ENCODE peak calls at places on chromosomes 3 and 15, in seven cellular contexts. One of them, this sample, is unnamed.

GRCh38 chr3:195809291-195809785 is 2.4 kb downstream of the MUC4 start:
- DNase-seq in IMR-90: no peak
- DNase-seq in H1: no peak
- DNase-seq in trophoblast cell: no peak
- DNase-seq in mesenchymal stem cell: no peak
- DNase-seq in mesendoderm: no peak
- DNase-seq in neuronal stem cell: no peak
- DNase-seq in this sample: no peak

GRCh38 chr15:62360286-62360685 is 195.2 kb upstream of the C2CD4B start:
- DNase-seq in mesenchymal stem cell: no peak
- DNase-seq in neuronal stem cell: no peak
- DNase-seq in mesendoderm: no peak
- DNase-seq in trophoblast cell: no peak
- DNase-seq in IMR-90: peak
- DNase-seq in H1: no peak
- DNase-seq in this sample: no peak

GRCh38 chr3:859135-859534 is 233.7 kb upstream of the CNTN6 start:
- DNase-seq in trophoblast cell: no peak
- DNase-seq in neuronal stem cell: no peak
- DNase-seq in mesenchymal stem cell: no peak
- DNase-seq in mesendoderm: no peak
- DNase-seq in H1: no peak
- DNase-seq in IMR-90: no peak
- DNase-seq in this sample: no peak

GRCh38 chr15:23026218-23026617 is 13.2 kb downstream of the TUBGCP5 start:
- DNase-seq in H1: no peak
- DNase-seq in neuronal stem cell: no peak
- DNase-seq in IMR-90: no peak
- DNase-seq in mesenchymal stem cell: no peak
- DNase-seq in trophoblast cell: no peak
- DNase-seq in mesendoderm: no peak
- DNase-seq in this sample: no peak

GRCh38 chr3:178504128-178504527 is 32.1 kb upstream of the KCNMB2 start:
- DNase-seq in H1: no peak
- DNase-seq in trophoblast cell: no peak
- DNase-seq in mesenchymal stem cell: no peak
- DNase-seq in neuronal stem cell: no peak
- DNase-seq in mesendoderm: no peak
- DNase-seq in IMR-90: no peak
- DNase-seq in this sample: no peak

GRCh38 chr3:96760956-96761355 is 53.4 kb upstream of the EPHA6 start:
- DNase-seq in mesenchymal stem cell: no peak
- DNase-seq in IMR-90: no peak
- DNase-seq in neuronal stem cell: no peak
- DNase-seq in trophoblast cell: no peak
- DNase-seq in H1: no peak
- DNase-seq in mesendoderm: no peak
- DNase-seq in this sample: no peak

GRCh38 chr15:98663606-98664005 is 15.3 kb downstream of the IGF1R start:
- DNase-seq in H1: peak
- DNase-seq in trophoblast cell: no peak
- DNase-seq in mesenchymal stem cell: no peak
- DNase-seq in neuronal stem cell: no peak
- DNase-seq in mesendoderm: no peak
- DNase-seq in IMR-90: no peak
- DNase-seq in this sample: no peak

GRCh38 chr3:141000027-141000663 is 51.0 kb upstream of the SPSB4 start:
- DNase-seq in H1: peak
- DNase-seq in mesenchymal stem cell: peak
- DNase-seq in neuronal stem cell: peak
- DNase-seq in trophoblast cell: peak
- DNase-seq in IMR-90: peak
- DNase-seq in mesendoderm: peak
- DNase-seq in this sample: peak

GRCh38 chr3:14352002-14352627 is 50.3 kb upstream of the SLC6A6 start:
- DNase-seq in mesendoderm: peak
- DNase-seq in trophoblast cell: peak
- DNase-seq in H1: peak
- DNase-seq in mesenchymal stem cell: no peak
- DNase-seq in neuronal stem cell: no peak
- DNase-seq in IMR-90: peak
- DNase-seq in this sample: peak

GRCh38 chr3:14274999-14275961 is 96.7 kb downstream of the LSM3 start:
- DNase-seq in neuronal stem cell: no peak
- DNase-seq in IMR-90: no peak
- DNase-seq in trophoblast cell: no peak
- DNase-seq in H1: no peak
- DNase-seq in mesenchymal stem cell: no peak
- DNase-seq in mesendoderm: peak
- DNase-seq in this sample: peak

GRCh38 chr15:73928241-73928579 is 1.9 kb downstream of the LOXL1 start:
- DNase-seq in mesenchymal stem cell: no peak
- DNase-seq in mesendoderm: no peak
- DNase-seq in IMR-90: no peak
- DNase-seq in neuronal stem cell: no peak
- DNase-seq in trophoblast cell: no peak
- DNase-seq in H1: no peak
- DNase-seq in this sample: no peak

GRCh38 chr3:57675530-57675929 is 17.3 kb downstream of the DENND6A start:
- DNase-seq in neuronal stem cell: no peak
- DNase-seq in H1: no peak
- DNase-seq in trophoblast cell: no peak
- DNase-seq in IMR-90: no peak
- DNase-seq in mesendoderm: no peak
- DNase-seq in mesenchymal stem cell: no peak
- DNase-seq in this sample: no peak

GRCh38 chr15:45855210-45855906 is 220.5 kb downstream of the SQOR start:
- DNase-seq in neuronal stem cell: no peak
- DNase-seq in IMR-90: no peak
- DNase-seq in trophoblast cell: no peak
- DNase-seq in H1: no peak
- DNase-seq in mesenchymal stem cell: no peak
- DNase-seq in mesendoderm: peak
- DNase-seq in this sample: no peak

GRCh38 chr15:59243622-59244021 is 37.0 kb downstream of the LDHAL6B start:
- DNase-seq in mesenchymal stem cell: no peak
- DNase-seq in mesendoderm: no peak
- DNase-seq in trophoblast cell: no peak
- DNase-seq in H1: no peak
- DNase-seq in neuronal stem cell: no peak
- DNase-seq in IMR-90: no peak
- DNase-seq in this sample: no peak

GRCh38 chr3:141578197-141578596 is 91.4 kb downstream of the RASA2 start:
- DNase-seq in IMR-90: peak
- DNase-seq in mesenchymal stem cell: peak
- DNase-seq in neuronal stem cell: no peak
- DNase-seq in mesendoderm: no peak
- DNase-seq in H1: no peak
- DNase-seq in trophoblast cell: peak
- DNase-seq in this sample: no peak

GRCh38 chr15:86394866-86395265 is 315.2 kb downstream of the AGBL1 start:
- DNase-seq in H1: no peak
- DNase-seq in mesendoderm: no peak
- DNase-seq in IMR-90: no peak
- DNase-seq in trophoblast cell: no peak
- DNase-seq in mesenchymal stem cell: no peak
- DNase-seq in neuronal stem cell: no peak
- DNase-seq in this sample: no peak

GRCh38 chr3:44120721-44121582 is 120.7 kb upstream of the TOPAZ1 start:
- DNase-seq in IMR-90: no peak
- DNase-seq in neuronal stem cell: no peak
- DNase-seq in mesendoderm: no peak
- DNase-seq in H1: no peak
- DNase-seq in trophoblast cell: no peak
- DNase-seq in mesenchymal stem cell: no peak
- DNase-seq in this sample: peak

GRCh38 chr15:58284293-58284692 is 146.1 kb downstream of the AQP9 start:
- DNase-seq in neuronal stem cell: no peak
- DNase-seq in H1: no peak
- DNase-seq in mesendoderm: no peak
- DNase-seq in trophoblast cell: peak
- DNase-seq in mesenchymal stem cell: no peak
- DNase-seq in IMR-90: no peak
- DNase-seq in this sample: no peak

GRCh38 chr3:197516517-197516889 is 39.3 kb downstream of the BDH1 start:
- DNase-seq in trophoblast cell: peak
- DNase-seq in IMR-90: peak
- DNase-seq in mesenchymal stem cell: peak
- DNase-seq in neuronal stem cell: no peak
- DNase-seq in H1: no peak
- DNase-seq in mesendoderm: peak
- DNase-seq in this sample: no peak

GRCh38 chr15:62059818-62060115 is 480 bp downstream of the VPS13C start:
- DNase-seq in neuronal stem cell: no peak
- DNase-seq in mesenchymal stem cell: peak
- DNase-seq in trophoblast cell: peak
- DNase-seq in IMR-90: peak
- DNase-seq in H1: no peak
- DNase-seq in mesendoderm: no peak
- DNase-seq in this sample: no peak

GRCh38 chr15:48059786-48060185 is 61.0 kb upstream of the SLC24A5 start:
- DNase-seq in mesenchymal stem cell: no peak
- DNase-seq in mesendoderm: no peak
- DNase-seq in trophoblast cell: no peak
- DNase-seq in H1: no peak
- DNase-seq in IMR-90: peak
- DNase-seq in neuronal stem cell: no peak
- DNase-seq in this sample: no peak

GRCh38 chr15:31405200-31405929 is 78.7 kb downstream of the KLF13 start:
- DNase-seq in trophoblast cell: no peak
- DNase-seq in H1: no peak
- DNase-seq in IMR-90: peak
- DNase-seq in mesenchymal stem cell: no peak
- DNase-seq in mesendoderm: no peak
- DNase-seq in neuronal stem cell: no peak
- DNase-seq in this sample: no peak

GRCh38 chr3:161913786-161914389 is 417.3 kb downstream of the OTOL1 start:
- DNase-seq in H1: no peak
- DNase-seq in IMR-90: peak
- DNase-seq in neuronal stem cell: no peak
- DNase-seq in mesenchymal stem cell: peak
- DNase-seq in mesendoderm: no peak
- DNase-seq in trophoblast cell: no peak
- DNase-seq in this sample: no peak

GRCh38 chr3:53137835-53138446 is 7.7 kb upstream of the RFT1 start:
- DNase-seq in mesendoderm: no peak
- DNase-seq in trophoblast cell: no peak
- DNase-seq in mesenchymal stem cell: peak
- DNase-seq in neuronal stem cell: no peak
- DNase-seq in H1: no peak
- DNase-seq in IMR-90: peak
- DNase-seq in this sample: no peak

GRCh38 chr15:29071193-29071906 is 185.6 kb downstream of the APBA2 start:
- DNase-seq in mesenchymal stem cell: no peak
- DNase-seq in mesendoderm: peak
- DNase-seq in IMR-90: no peak
- DNase-seq in neuronal stem cell: peak
- DNase-seq in trophoblast cell: no peak
- DNase-seq in H1: no peak
- DNase-seq in this sample: no peak

GRCh38 chr3:135165260-135165659 is 370.2 kb downstream of the EPHB1 start:
- DNase-seq in trophoblast cell: peak
- DNase-seq in mesenchymal stem cell: no peak
- DNase-seq in H1: no peak
- DNase-seq in mesendoderm: no peak
- DNase-seq in neuronal stem cell: no peak
- DNase-seq in IMR-90: no peak
- DNase-seq in this sample: no peak
- H3K27ac ChIP-seq in trophoblast cell: no peak
- H3K27ac ChIP-seq in mesenchymal stem cell: no peak
- H3K27ac ChIP-seq in H1: no peak
- H3K27ac ChIP-seq in mesendoderm: no peak
- H3K27ac ChIP-seq in neuronal stem cell: no peak
- H3K27ac ChIP-seq in IMR-90: no peak
- H3K27ac ChIP-seq in this sample: no peak

GRCh38 chr15:92073044-92073785 is 219.7 kb downstream of the SLCO3A1 start:
- DNase-seq in trophoblast cell: no peak
- DNase-seq in IMR-90: peak
- DNase-seq in mesenchymal stem cell: peak
- DNase-seq in H1: no peak
- DNase-seq in neuronal stem cell: no peak
- DNase-seq in mesendoderm: no peak
- DNase-seq in this sample: no peak

GRCh38 chr15:92074161-92074560 is 220.7 kb downstream of the SLCO3A1 start:
- DNase-seq in trophoblast cell: no peak
- DNase-seq in neuronal stem cell: no peak
- DNase-seq in IMR-90: no peak
- DNase-seq in mesendoderm: peak
- DNase-seq in H1: no peak
- DNase-seq in mesenchymal stem cell: no peak
- DNase-seq in this sample: no peak

GRCh38 chr15:92069308-92070244 is 216.1 kb downstream of the SLCO3A1 start:
- DNase-seq in H1: no peak
- DNase-seq in IMR-90: peak
- DNase-seq in mesenchymal stem cell: peak
- DNase-seq in mesendoderm: peak
- DNase-seq in trophoblast cell: peak
- DNase-seq in neuronal stem cell: no peak
- DNase-seq in this sample: no peak

GRCh38 chr15:92068121-92068520 is 214.6 kb downstream of the SLCO3A1 start:
- DNase-seq in mesenchymal stem cell: no peak
- DNase-seq in IMR-90: peak
- DNase-seq in trophoblast cell: no peak
- DNase-seq in H1: no peak
- DNase-seq in neuronal stem cell: no peak
- DNase-seq in mesendoderm: no peak
- DNase-seq in this sample: no peak

GRCh38 chr15:92071030-92071644 is 217.6 kb downstream of the SLCO3A1 start:
- DNase-seq in mesenchymal stem cell: no peak
- DNase-seq in neuronal stem cell: no peak
- DNase-seq in H1: no peak
- DNase-seq in IMR-90: no peak
- DNase-seq in trophoblast cell: peak
- DNase-seq in mesendoderm: no peak
- DNase-seq in this sample: no peak
- H2BK5ac ChIP-seq in mesenchymal stem cell: no peak
- H2BK5ac ChIP-seq in neuronal stem cell: no peak
- H2BK5ac ChIP-seq in H1: no peak
- H2BK5ac ChIP-seq in IMR-90: no peak
- H2BK5ac ChIP-seq in trophoblast cell: no peak
- H2BK5ac ChIP-seq in mesendoderm: no peak
- H2BK5ac ChIP-seq in this sample: no peak

GRCh38 chr3:8712045-8712870 is 21.3 kb upstream of the CAV3 start:
- DNase-seq in neuronal stem cell: no peak
- DNase-seq in H1: no peak
- DNase-seq in mesendoderm: no peak
- DNase-seq in IMR-90: peak
- DNase-seq in trophoblast cell: no peak
- DNase-seq in mesenchymal stem cell: no peak
- DNase-seq in this sample: no peak
- H3K27ac ChIP-seq in neuronal stem cell: no peak
- H3K27ac ChIP-seq in H1: no peak
- H3K27ac ChIP-seq in mesendoderm: no peak
- H3K27ac ChIP-seq in IMR-90: no peak
- H3K27ac ChIP-seq in trophoblast cell: no peak
- H3K27ac ChIP-seq in mesenchymal stem cell: no peak
- H3K27ac ChIP-seq in this sample: no peak

DNA sequence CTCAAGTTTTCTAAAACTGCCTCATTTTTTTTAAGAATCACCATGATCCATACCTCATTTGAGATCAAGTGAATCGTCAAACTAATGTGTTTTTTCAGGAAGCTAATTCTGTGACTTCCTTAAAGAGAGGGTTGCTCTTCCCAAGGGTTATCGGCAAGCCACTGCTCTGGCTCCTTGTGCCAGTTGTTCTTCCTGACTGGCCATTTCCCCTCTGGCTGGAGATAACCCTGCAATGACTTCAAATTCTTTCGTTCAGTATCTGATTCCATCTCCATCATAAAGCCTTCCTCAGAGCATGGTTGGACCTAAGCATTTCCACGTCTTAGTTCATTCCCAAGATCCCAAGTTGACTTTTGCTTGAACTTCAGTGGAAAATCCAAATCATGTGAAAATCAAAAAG is 167.1 kb downstream of the MECOM start:
- DNase-seq in neuronal stem cell: no peak
- DNase-seq in mesendoderm: no peak
- DNase-seq in mesenchymal stem cell: no peak
- DNase-seq in H1: no peak
- DNase-seq in IMR-90: no peak
- DNase-seq in trophoblast cell: no peak
- DNase-seq in this sample: no peak
- H2BK5ac ChIP-seq in neuronal stem cell: no peak
- H2BK5ac ChIP-seq in mesendoderm: no peak
- H2BK5ac ChIP-seq in mesenchymal stem cell: no peak
- H2BK5ac ChIP-seq in H1: no peak
- H2BK5ac ChIP-seq in IMR-90: no peak
- H2BK5ac ChIP-seq in trophoblast cell: no peak
- H2BK5ac ChIP-seq in this sample: no peak